ENCODE peak calls at places on chromosome 17, in ten cellular contexts. T, I, C, Q, H, G, V, L, J and A are unnamed samples.

GRCh38 chr17:65074778-65075250 is 18.3 kb upstream of the GNA13 start:
- DNase-seq in L (peak; percentile 87), T (no peak), G (no peak), V (peak; percentile 62), J (no peak), H (peak; percentile 50), I (peak; percentile 50), Q (peak; percentile 62), C (peak; percentile 57), A (no peak)

GRCh38 chr17:15398736-15399331 is 57.4 kb upstream of the TEKT3 start:
- DNase-seq in J (no peak), L (peak; percentile 77), G (no peak), H (no peak), T (no peak), C (peak; percentile 30), V (peak; percentile 34), I (no peak), Q (peak; percentile 36), A (no peak)

GRCh38 chr17:2011421-2012371 is 13.4 kb downstream of the RTN4RL1 start:
- DNase-seq in I (peak; percentile 71), L (no peak), T (no peak), V (no peak), G (no peak), C (no peak), J (peak; percentile 79), H (no peak), Q (peak; percentile 84), A (peak; percentile 53)

GRCh38 chr17:13626703-13627102 is 25.0 kb upstream of the HS3ST3A1 start:
- DNase-seq in Q (no peak), H (no peak), J (no peak), V (peak; percentile 68), L (no peak), I (no peak), T (no peak), G (no peak), C (peak; percentile 46), A (peak; percentile 2)

GRCh38 chr17:30780343-30780742 is 44.1 kb downstream of the CRLF3 start:
- DNase-seq in I (no peak), Q (no peak), J (no peak), C (no peak), T (no peak), H (no peak), V (no peak), G (no peak), L (no peak), A (no peak)

GRCh38 chr17:46170609-46171432 is 22.4 kb downstream of the KANSL1 start:
- DNase-seq in T (no peak), G (no peak), I (no peak), J (no peak), V (no peak), C (no peak), Q (no peak), L (no peak), H (no peak), A (no peak)

GRCh38 chr17:36592316-36592710 is 634 bp downstream of the DHRS11 start:
- DNase-seq in J (no peak), H (no peak), V (peak; percentile 32), C (no peak), I (peak; percentile 57), Q (peak; percentile 88), L (no peak), T (no peak), G (no peak), A (peak; percentile 27)

GRCh38 chr17:75350706-75351105 is 54.8 kb downstream of the GRB2 start:
- DNase-seq in I (no peak), J (no peak), Q (peak; percentile 73), C (no peak), V (no peak), H (no peak), T (no peak), L (no peak), G (no peak), A (no peak)

GRCh38 chr17:1720856-1721386 is 3.6 kb upstream of the WDR81 start:
- DNase-seq in I (peak; percentile 77), Q (peak; percentile 95), J (peak; percentile 78), G (peak; percentile 49), L (peak; percentile 72), H (peak; percentile 77), V (peak; percentile 57), T (peak; percentile 53), C (peak; percentile 71), A (peak; percentile 65)

GRCh38 chr17:31269597-31269996 is 27.4 kb downstream of the OMG start:
- DNase-seq in H (no peak), T (no peak), G (no peak), V (peak; percentile 98), Q (peak; percentile 88), C (peak; percentile 95), J (no peak), L (peak; percentile 63), I (no peak), A (peak; percentile 39)

GRCh38 chr17:76805319-76805718 is 62.9 kb upstream of the MGAT5B start:
- DNase-seq in V (peak; percentile 20), G (no peak), C (peak; percentile 25), L (no peak), Q (no peak), T (no peak), H (no peak), J (no peak), I (no peak), A (peak; percentile 25)

GRCh38 chr17:28812136-28812979 is 30.2 kb downstream of the FAM222B start:
- DNase-seq in Q (peak; percentile 100), C (peak; percentile 97), H (peak; percentile 97), G (peak; percentile 92), L (peak; percentile 98), I (peak; percentile 98), V (peak; percentile 96), T (peak; percentile 94), J (peak; percentile 97), A (peak; percentile 97)

GRCh38 chr17:35160354-35161201 is 13.0 kb downstream of the UNC45B start:
- DNase-seq in Q (no peak), T (no peak), C (no peak), H (no peak), L (no peak), G (no peak), I (no peak), J (no peak), V (no peak), A (no peak)

GRCh38 chr17:50783193-50783660 is 15.9 kb upstream of the ANKRD40CL start:
- DNase-seq in I (peak; percentile 85), T (peak; percentile 67), H (peak; percentile 95), Q (peak; percentile 100), C (peak; percentile 91), G (peak; percentile 69), J (peak; percentile 88), V (peak; percentile 79), L (peak; percentile 88), A (peak; percentile 85)

GRCh38 chr17:80941743-80942211 is 49.9 kb upstream of the CHMP6 start:
- DNase-seq in Q (no peak), I (no peak), H (no peak), J (no peak), G (no peak), L (peak; percentile 20), V (no peak), C (peak; percentile 39), T (no peak), A (no peak)

GRCh38 chr17:27491713-27492190 is 35.5 kb downstream of the KSR1 start:
- DNase-seq in J (no peak), H (no peak), I (no peak), L (no peak), T (no peak), C (no peak), V (no peak), G (no peak), Q (peak; percentile 74), A (no peak)

GRCh38 chr17:45228985-45229517 is 7.4 kb downstream of the FMNL1 start:
- DNase-seq in Q (peak; percentile 83), G (peak; percentile 58), H (no peak), J (peak; percentile 92), L (peak; percentile 67), T (peak; percentile 79), I (peak; percentile 50), C (peak; percentile 96), V (peak; percentile 93), A (no peak)

GRCh38 chr17:81601525-81602120 is 35.3 kb downstream of the NPLOC4 start:
- DNase-seq in H (no peak), L (no peak), J (no peak), V (peak; percentile 69), T (peak; percentile 19), I (no peak), C (peak; percentile 86), G (peak; percentile 17), Q (peak; percentile 77), A (peak; percentile 51)

GRCh38 chr17:76957600-76958464 is 89.6 kb downstream of the MGAT5B start:
- DNase-seq in H (no peak), G (no peak), T (no peak), V (peak; percentile 5), I (no peak), C (no peak), Q (no peak), J (no peak), L (no peak), A (no peak)

GRCh38 chr17:57499648-57500049 is 243.3 kb downstream of the MSI2 start:
- DNase-seq in C (no peak), V (no peak), H (no peak), G (no peak), I (no peak), T (no peak), L (no peak), Q (no peak), J (no peak), A (no peak)

GRCh38 chr17:846901-847777 is 65.0 kb downstream of the MRM3 start:
- DNase-seq in H (no peak), V (peak; percentile 65), J (no peak), Q (no peak), C (peak; percentile 11), G (no peak), I (no peak), L (no peak), T (no peak), A (no peak)

GRCh38 chr17:18004901-18005305 is 32.2 kb downstream of the DRC3 start:
- DNase-seq in Q (peak; percentile 89), H (no peak), G (no peak), I (no peak), J (no peak), L (no peak), T (no peak), V (no peak), C (no peak), A (no peak)

GRCh38 chr17:77892469-77893143 is 65.9 kb upstream of the TNRC6C start:
- DNase-seq in L (no peak), T (no peak), G (no peak), C (no peak), I (no peak), V (no peak), Q (peak; percentile 96), H (no peak), J (no peak), A (no peak)

GRCh38 chr17:47776330-47777197 is 43.5 kb downstream of the TBX21 start:
- DNase-seq in C (peak; percentile 67), I (no peak), Q (peak; percentile 70), G (peak; percentile 15), H (no peak), L (no peak), V (peak; percentile 42), J (no peak), T (peak; percentile 17), A (peak; percentile 55)

GRCh38 chr17:28524476-28525415 is 18.6 kb downstream of the FOXN1 start:
- DNase-seq in I (peak; percentile 72), H (no peak), L (no peak), G (no peak), T (no peak), C (peak; percentile 57), V (peak; percentile 66), J (peak; percentile 75), Q (no peak), A (peak; percentile 73)

GRCh38 chr17:60327122-60327869 is 64.6 kb downstream of the USP32 start:
- DNase-seq in V (no peak), Q (peak; percentile 83), T (no peak), I (no peak), G (no peak), L (no peak), J (no peak), C (no peak), H (no peak), A (no peak)

GRCh38 chr17:73976676-73977521 is 226.6 kb upstream of the RPL38 start:
- DNase-seq in J (no peak), V (no peak), C (peak; percentile 19), Q (no peak), H (no peak), L (no peak), G (no peak), T (no peak), I (no peak), A (no peak)

GRCh38 chr17:18851206-18851605 is 6.7 kb upstream of the PRPSAP2 start:
- DNase-seq in C (no peak), I (no peak), H (no peak), J (no peak), Q (peak; percentile 41), G (no peak), L (no peak), T (no peak), V (no peak), A (no peak)